ENCODE peak calls at places on chromosomes 13 and 19, in four cellular contexts. A, Y, L and P are unnamed samples.

GRCh38 chr19:3335431-3336350 is 30.7 kb upstream of the NFIC start:
- DNase-seq in L (peak), Y (no peak), A (no peak), P (peak)

GRCh38 chr13:93248627-93249047 is 22.0 kb downstream of the GPC6 start:
- DNase-seq in Y (no peak), A (peak), L (peak), P (peak)

GRCh38 chr19:53596056-53596455 is 35.7 kb upstream of the DPRX start:
- DNase-seq in Y (no peak), L (no peak), A (no peak), P (no peak)

GRCh38 chr19:14164088-14164487 is 27.7 kb upstream of the ASF1B start:
- DNase-seq in L (no peak), A (no peak), Y (no peak), P (no peak)

GRCh38 chr19:39381910-39382611 is 8.8 kb downstream of the PAF1 start:
- DNase-seq in L (no peak), Y (no peak), A (no peak), P (no peak)

GRCh38 chr19:18135712-18136584 is 17.0 kb upstream of the PIK3R2 start:
- DNase-seq in L (no peak), Y (no peak), A (no peak), P (no peak)

GRCh38 chr19:19185853-19186728 is 5.9 kb downstream of the BORCS8 start:
- DNase-seq in L (peak), A (no peak), Y (no peak), P (peak)

GRCh38 chr13:74056829-74057564 is 77.2 kb downstream of the KLF12 start:
- DNase-seq in A (no peak), Y (peak), L (no peak), P (no peak)

GRCh38 chr13:74528751-74529513 is 394.7 kb upstream of the KLF12 start:
- DNase-seq in L (no peak), A (no peak), Y (no peak), P (no peak)

GRCh38 chr19:18417250-18418033 is 1.8 kb upstream of the SSBP4 start:
- DNase-seq in L (peak), Y (peak), A (peak), P (peak)

GRCh38 chr13:96730676-96731075 is 263.6 kb downstream of the OXGR1 start:
- DNase-seq in Y (no peak), L (no peak), A (no peak), P (peak)

GRCh38 chr19:36719687-36720556 is 32.5 kb downstream of the ZNF567 start:
- DNase-seq in Y (no peak), A (no peak), L (no peak), P (peak)

GRCh38 chr13:88074794-88075509 is 403.8 kb downstream of the SLITRK5 start:
- DNase-seq in Y (no peak), L (no peak), A (no peak), P (peak)

GRCh38 chr13:27770809-27771208 is 21.5 kb upstream of the GSX1 start:
- DNase-seq in Y (no peak), A (no peak), L (peak), P (peak)

GRCh38 chr19:27793128-27793643 is 1419.8 kb downstream of the UQCRFS1 start:
- DNase-seq in L (peak), A (peak), Y (peak), P (peak)

GRCh38 chr13:48214519-48215121 is 18.4 kb upstream of the ITM2B start:
- DNase-seq in L (no peak), A (no peak), Y (no peak), P (no peak)

GRCh38 chr13:27406178-27406939 is 18.1 kb upstream of the GTF3A start:
- DNase-seq in L (peak), Y (no peak), A (no peak), P (peak)

GRCh38 chr13:72246396-72246795 is 379.4 kb upstream of the DACH1 start:
- DNase-seq in Y (no peak), L (no peak), A (no peak), P (no peak)

GRCh38 chr13:38967446-38967845 is 23.2 kb downstream of the STOML3 start:
- DNase-seq in A (no peak), L (no peak), Y (no peak), P (no peak)

DNA sequence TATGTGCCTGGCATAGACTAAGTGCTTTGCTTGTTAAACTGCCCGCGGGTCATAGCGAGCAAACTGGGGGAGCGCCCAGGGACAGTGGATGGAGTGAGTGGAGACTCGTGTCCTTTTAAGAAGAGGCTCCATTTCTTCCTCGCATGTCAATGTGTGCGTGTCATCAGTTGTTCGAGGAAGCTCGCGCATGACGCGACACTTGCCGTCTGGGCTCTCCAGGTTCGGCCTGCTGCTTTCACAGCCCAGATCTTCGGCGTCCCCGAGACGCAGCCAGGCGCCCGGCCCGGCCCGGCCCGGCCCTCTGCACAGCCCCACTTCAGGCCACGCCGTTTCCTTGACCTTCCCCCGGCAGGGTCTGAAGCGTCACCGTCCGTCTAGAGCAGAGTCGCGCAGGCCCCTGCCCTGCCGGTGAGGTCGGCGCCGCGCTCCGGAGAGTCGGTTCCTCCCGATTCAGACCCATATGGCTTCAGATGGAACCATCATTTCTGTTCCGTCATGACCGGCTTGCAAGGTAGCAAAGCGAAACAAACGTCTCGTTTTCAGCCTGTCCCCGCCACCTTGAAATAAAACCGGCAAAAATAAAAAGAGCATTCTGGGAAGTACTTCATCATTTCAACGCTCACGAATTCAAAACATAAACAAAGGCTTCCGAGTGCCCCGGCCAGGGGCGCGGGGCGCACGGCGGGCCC is 604 bp upstream of the ARHGEF7 start:
- DNase-seq in L (peak), A (no peak), Y (no peak), P (peak)
- H3K4me3 ChIP-seq in L (peak), A (peak), Y (peak), P (peak)

GRCh38 chr13:37382156-37382555 is 216.4 kb downstream of the POSTN start:
- DNase-seq in L (peak), Y (no peak), A (no peak), P (no peak)

GRCh38 chr13:37383856-37384255 is 214.7 kb downstream of the POSTN start:
- DNase-seq in L (no peak), A (no peak), Y (no peak), P (no peak)

GRCh38 chr13:37385248-37385647 is 213.3 kb downstream of the POSTN start:
- DNase-seq in A (no peak), Y (no peak), L (no peak), P (no peak)

GRCh38 chr13:37381502-37381901 is 217.1 kb downstream of the POSTN start:
- DNase-seq in A (no peak), L (no peak), Y (no peak), P (no peak)

GRCh38 chr13:37383066-37383465 is 215.5 kb downstream of the POSTN start:
- DNase-seq in Y (no peak), L (peak), A (no peak), P (no peak)
- TF ChIP-seq CTCF in Y (no peak), L (no peak), A (no peak), P (no peak)

DNA sequence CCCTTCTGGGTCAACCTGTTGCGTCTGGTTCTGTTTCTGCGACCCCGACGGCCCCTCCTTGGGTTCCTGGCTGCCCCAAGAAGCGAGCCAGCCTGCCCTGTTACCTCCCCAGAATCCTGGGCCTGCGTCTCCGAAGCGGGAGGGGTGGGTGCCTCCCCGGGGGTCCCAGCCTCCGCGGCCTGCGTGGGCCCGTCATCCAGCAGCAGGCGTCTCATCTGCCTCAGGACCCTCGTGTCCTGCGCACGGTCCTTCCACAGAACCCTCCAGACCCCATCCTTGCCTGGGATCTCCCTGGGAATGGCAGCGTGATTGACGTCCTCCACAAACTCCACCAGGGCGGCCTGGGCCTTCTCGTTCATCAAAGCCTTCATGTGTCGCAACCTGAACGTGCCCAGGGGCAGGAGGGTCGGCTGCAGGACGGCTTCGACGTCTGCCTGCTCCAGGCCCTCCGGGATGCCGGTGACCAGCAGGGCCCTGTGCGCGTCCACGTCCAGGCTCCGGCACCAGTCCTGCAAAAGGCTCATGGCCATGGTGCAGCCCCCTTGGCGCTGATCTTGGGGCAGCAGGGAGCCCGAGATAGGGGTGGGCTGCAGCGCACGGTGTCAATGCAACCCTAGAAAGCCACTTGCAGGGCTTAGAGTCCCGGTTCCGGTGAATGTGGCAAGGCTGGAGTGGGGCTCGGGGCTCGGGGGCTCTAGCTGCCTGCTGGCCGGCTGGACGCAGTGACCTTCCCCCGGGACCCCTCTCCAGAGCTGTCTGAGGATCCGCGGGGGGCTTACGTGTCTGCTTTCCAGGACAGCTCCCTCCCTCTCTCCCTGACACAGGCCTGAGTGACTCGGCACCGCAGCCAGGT is 505 bp downstream of the PNMA8B start:
- DNase-seq in L (no peak), Y (no peak), A (no peak), P (no peak)
- H3K4me3 ChIP-seq in L (peak), Y (no peak), A (peak), P (peak)

GRCh38 chr13:109155301-109155761 is 525.9 kb downstream of the MYO16 start:
- DNase-seq in Y (no peak), A (no peak), L (peak), P (peak)
- TF ChIP-seq CTCF in Y (no peak), A (no peak), L (no peak), P (no peak)

DNA sequence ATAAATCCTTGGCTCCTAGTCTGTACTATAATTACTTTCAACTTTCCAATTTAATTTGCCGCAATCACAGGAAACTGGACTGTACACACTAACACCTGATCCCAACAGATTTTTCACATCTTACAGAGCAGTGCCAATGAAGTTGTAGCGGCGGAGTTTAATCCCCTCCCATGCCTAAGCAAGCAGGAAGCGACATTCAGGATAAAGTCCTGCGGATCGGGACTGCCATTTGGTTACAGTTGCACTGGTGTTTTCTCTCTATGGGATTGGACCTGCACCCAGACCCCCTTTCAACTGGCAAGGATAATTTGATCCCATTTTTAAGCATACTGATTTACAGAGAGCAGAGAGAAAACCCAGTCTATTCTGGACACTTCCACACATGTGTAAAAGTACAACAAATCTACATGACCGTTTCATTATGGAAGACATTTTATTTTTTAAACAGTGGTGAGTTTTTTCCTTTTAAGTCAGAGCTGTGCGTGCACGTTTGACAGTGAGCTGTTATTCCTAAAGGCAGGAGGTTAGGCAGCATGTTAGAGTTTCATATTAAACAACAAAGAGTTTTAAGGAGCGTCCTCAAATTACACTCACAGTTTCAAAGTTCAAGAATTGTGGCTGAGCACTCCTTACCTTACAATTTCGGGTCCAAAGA is 141.8 kb upstream of the RFC3 start:
- DNase-seq in Y (no peak), L (no peak), A (no peak), P (peak)
- H3K4me3 ChIP-seq in Y (peak), L (peak), A (peak), P (peak)